ENCODE peak calls at places on chromosomes 3 and 15, in eight cellular contexts. K, S, J, N, H, M, D and B are unnamed samples.

GRCh38 chr3:105385868-105386508 is 19.3 kb downstream of the ALCAM start:
- DNase-seq in J (no peak), D (no peak), H (no peak), S (no peak), M (no peak), K (no peak), N (no peak), B (no peak)

GRCh38 chr3:190321789-190322603 is at the start of gene CLDN1:
- DNase-seq in K (peak), S (peak), D (peak), H (peak), M (peak), J (peak), N (peak), B (peak)

GRCh38 chr3:143081844-143082778 is 37.5 kb upstream of the CHST2 start:
- DNase-seq in J (no peak), D (no peak), S (no peak), N (no peak), M (no peak), H (peak), K (no peak), B (peak)

GRCh38 chr3:117165611-117166051 is 456.1 kb downstream of the TUSC7 start:
- DNase-seq in H (no peak), N (no peak), J (no peak), S (no peak), M (peak), D (no peak), K (no peak), B (no peak)

GRCh38 chr3:132145833-132146232 is 111.0 kb upstream of the CPNE4 start:
- DNase-seq in D (no peak), N (no peak), J (no peak), M (no peak), S (no peak), H (no peak), K (peak), B (no peak)

GRCh38 chr3:45693941-45694521 is 4.8 kb downstream of the SACM1L start:
- DNase-seq in M (no peak), H (no peak), N (no peak), J (no peak), K (no peak), D (no peak), S (no peak), B (peak)

GRCh38 chr15:49742381-49742780 is 121.5 kb downstream of the DTWD1 start:
- DNase-seq in S (no peak), K (no peak), H (no peak), J (no peak), D (no peak), N (peak), M (no peak), B (no peak)

GRCh38 chr15:96122077-96123027 is 208.1 kb upstream of the NR2F2 start:
- DNase-seq in K (peak), D (no peak), H (no peak), M (no peak), S (no peak), N (no peak), J (no peak), B (no peak)

GRCh38 chr3:59733041-59733809 is 683.4 kb upstream of the CFAP20DC start:
- DNase-seq in N (no peak), K (no peak), S (no peak), M (no peak), D (no peak), H (no peak), J (no peak), B (no peak)

GRCh38 chr15:70200511-70200991 is 102.8 kb upstream of the TLE3 start:
- DNase-seq in H (no peak), D (peak), S (no peak), J (no peak), M (no peak), K (no peak), N (no peak), B (no peak)

GRCh38 chr15:34373951-34374350 is 7.0 kb upstream of the LPCAT4 start:
- DNase-seq in M (no peak), H (no peak), K (no peak), D (no peak), N (no peak), J (no peak), S (no peak), B (no peak)

GRCh38 chr3:52439426-52440248 is 5.3 kb downstream of the SEMA3G start:
- DNase-seq in H (no peak), S (no peak), J (no peak), N (peak), M (no peak), K (no peak), D (no peak), B (no peak)

GRCh38 chr3:46667061-46667621 is 26.3 kb downstream of the ALS2CL start:
- DNase-seq in N (peak), D (no peak), J (no peak), M (no peak), H (no peak), K (no peak), S (no peak), B (no peak)